ENCODE peak calls at places on chromosomes 5 and 9, in seven cellular contexts. One of them, this sample, is unnamed.

GRCh38 chr9:134054891-134055811 is 12.7 kb downstream of the BRD3 start:
- DNase-seq in HL-60: no peak
- DNase-seq in AG10803: no peak
- DNase-seq in dorsolateral prefrontal cortex: no peak
- DNase-seq in prostate gland: no peak
- DNase-seq in breast epithelium: no peak
- DNase-seq in tibial nerve: no peak
- DNase-seq in this sample: no peak

GRCh38 chr9:14690986-14691730 is 2.1 kb downstream of the ZDHHC21 start:
- DNase-seq in HL-60: no peak
- DNase-seq in AG10803: no peak
- DNase-seq in dorsolateral prefrontal cortex: no peak
- DNase-seq in prostate gland: no peak
- DNase-seq in breast epithelium: no peak
- DNase-seq in tibial nerve: no peak
- DNase-seq in this sample: no peak

GRCh38 chr5:79924936-79925893 is 65.8 kb downstream of the MTX3 start:
- DNase-seq in HL-60: no peak
- DNase-seq in AG10803: peak; percentile 59
- DNase-seq in dorsolateral prefrontal cortex: no peak
- DNase-seq in prostate gland: no peak
- DNase-seq in breast epithelium: no peak
- DNase-seq in tibial nerve: no peak
- DNase-seq in this sample: peak; percentile 34

GRCh38 chr5:90434116-90434714 is 24.7 kb upstream of the CETN3 start:
- DNase-seq in HL-60: no peak
- DNase-seq in AG10803: peak; percentile 35
- DNase-seq in dorsolateral prefrontal cortex: peak; percentile 69
- DNase-seq in prostate gland: peak; percentile 15
- DNase-seq in breast epithelium: no peak
- DNase-seq in tibial nerve: peak; percentile 20
- DNase-seq in this sample: peak; percentile 53

GRCh38 chr5:91150636-91151035 is 232.5 kb downstream of the ARRDC3 start:
- DNase-seq in HL-60: no peak
- DNase-seq in AG10803: no peak
- DNase-seq in dorsolateral prefrontal cortex: no peak
- DNase-seq in prostate gland: no peak
- DNase-seq in breast epithelium: no peak
- DNase-seq in tibial nerve: no peak
- DNase-seq in this sample: no peak

GRCh38 chr9:114938687-114939575 is 8.5 kb upstream of the TNFSF8 start:
- DNase-seq in HL-60: no peak
- DNase-seq in AG10803: peak; percentile 68
- DNase-seq in dorsolateral prefrontal cortex: no peak
- DNase-seq in prostate gland: no peak
- DNase-seq in breast epithelium: no peak
- DNase-seq in tibial nerve: peak; percentile 70
- DNase-seq in this sample: peak; percentile 81

GRCh38 chr9:80968611-80969010 is 720.7 kb downstream of the TLE1 start:
- DNase-seq in HL-60: no peak
- DNase-seq in AG10803: peak; percentile 18
- DNase-seq in dorsolateral prefrontal cortex: no peak
- DNase-seq in prostate gland: no peak
- DNase-seq in breast epithelium: no peak
- DNase-seq in tibial nerve: no peak
- DNase-seq in this sample: peak; percentile 71

GRCh38 chr5:72151646-72152045 is 44.4 kb downstream of the MAP1B start:
- DNase-seq in HL-60: no peak
- DNase-seq in AG10803: no peak
- DNase-seq in dorsolateral prefrontal cortex: no peak
- DNase-seq in prostate gland: no peak
- DNase-seq in breast epithelium: no peak
- DNase-seq in tibial nerve: no peak
- DNase-seq in this sample: peak; percentile 77

GRCh38 chr5:35229076-35230042 is 928 bp downstream of the PRLR start:
- DNase-seq in HL-60: peak; percentile 17
- DNase-seq in AG10803: no peak
- DNase-seq in dorsolateral prefrontal cortex: no peak
- DNase-seq in prostate gland: peak; percentile 22
- DNase-seq in breast epithelium: no peak
- DNase-seq in tibial nerve: no peak
- DNase-seq in this sample: peak; percentile 8

GRCh38 chr9:113562653-113563381 is 99.3 kb downstream of the RGS3 start:
- DNase-seq in HL-60: no peak
- DNase-seq in AG10803: no peak
- DNase-seq in dorsolateral prefrontal cortex: no peak
- DNase-seq in prostate gland: no peak
- DNase-seq in breast epithelium: peak; percentile 28
- DNase-seq in tibial nerve: no peak
- DNase-seq in this sample: no peak

GRCh38 chr9:118609355-118610044 is 759.7 kb downstream of the BRINP1 start:
- DNase-seq in HL-60: no peak
- DNase-seq in AG10803: peak; percentile 90
- DNase-seq in dorsolateral prefrontal cortex: no peak
- DNase-seq in prostate gland: no peak
- DNase-seq in breast epithelium: no peak
- DNase-seq in tibial nerve: no peak
- DNase-seq in this sample: peak; percentile 69

GRCh38 chr5:83662558-83662957 is 58.1 kb downstream of the HAPLN1 start:
- DNase-seq in HL-60: peak; percentile 6
- DNase-seq in AG10803: no peak
- DNase-seq in dorsolateral prefrontal cortex: no peak
- DNase-seq in prostate gland: no peak
- DNase-seq in breast epithelium: no peak
- DNase-seq in tibial nerve: no peak
- DNase-seq in this sample: no peak

GRCh38 chr5:60823574-60823973 is 20.5 kb downstream of the ELOVL7 start:
- DNase-seq in HL-60: no peak
- DNase-seq in AG10803: no peak
- DNase-seq in dorsolateral prefrontal cortex: no peak
- DNase-seq in prostate gland: no peak
- DNase-seq in breast epithelium: no peak
- DNase-seq in tibial nerve: no peak
- DNase-seq in this sample: no peak

GRCh38 chr5:120644516-120644915 is 180.4 kb downstream of the PRR16 start:
- DNase-seq in HL-60: no peak
- DNase-seq in AG10803: peak; percentile 9
- DNase-seq in dorsolateral prefrontal cortex: no peak
- DNase-seq in prostate gland: no peak
- DNase-seq in breast epithelium: no peak
- DNase-seq in tibial nerve: no peak
- DNase-seq in this sample: peak; percentile 5

GRCh38 chr5:143682788-143683419 is 129.1 kb upstream of the HMHB1 start:
- DNase-seq in HL-60: no peak
- DNase-seq in AG10803: peak; percentile 51
- DNase-seq in dorsolateral prefrontal cortex: no peak
- DNase-seq in prostate gland: no peak
- DNase-seq in breast epithelium: no peak
- DNase-seq in tibial nerve: no peak
- DNase-seq in this sample: peak; percentile 77

GRCh38 chr5:143687604-143688003 is 124.4 kb upstream of the HMHB1 start:
- DNase-seq in HL-60: no peak
- DNase-seq in AG10803: no peak
- DNase-seq in dorsolateral prefrontal cortex: no peak
- DNase-seq in prostate gland: no peak
- DNase-seq in breast epithelium: no peak
- DNase-seq in tibial nerve: no peak
- DNase-seq in this sample: no peak

GRCh38 chr5:143683459-143683858 is 128.5 kb upstream of the HMHB1 start:
- DNase-seq in HL-60: no peak
- DNase-seq in AG10803: no peak
- DNase-seq in dorsolateral prefrontal cortex: no peak
- DNase-seq in prostate gland: no peak
- DNase-seq in breast epithelium: no peak
- DNase-seq in tibial nerve: no peak
- DNase-seq in this sample: no peak

GRCh38 chr5:143682221-143682620 is 129.7 kb upstream of the HMHB1 start:
- DNase-seq in HL-60: no peak
- DNase-seq in AG10803: peak; percentile 73
- DNase-seq in dorsolateral prefrontal cortex: no peak
- DNase-seq in prostate gland: no peak
- DNase-seq in breast epithelium: no peak
- DNase-seq in tibial nerve: no peak
- DNase-seq in this sample: no peak

DNA sequence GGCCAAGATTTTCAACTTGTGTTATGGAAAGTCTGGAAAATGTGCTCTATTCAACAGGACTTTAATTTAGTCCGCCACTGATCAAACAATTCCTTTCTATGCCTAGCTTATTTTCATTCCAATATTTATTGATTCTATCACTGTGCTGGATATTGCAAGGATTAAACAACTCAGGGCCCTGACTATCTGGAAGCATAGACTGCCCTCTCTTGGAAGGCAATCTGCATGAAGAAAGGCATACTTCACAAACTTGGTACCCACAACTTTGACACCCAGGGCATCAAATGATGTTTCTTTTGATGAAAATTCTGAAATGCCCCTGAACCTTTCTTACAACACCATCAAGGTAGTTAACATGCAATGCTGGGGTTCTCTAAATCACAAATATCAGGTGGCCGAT is 126.5 kb upstream of the HMHB1 start:
- DNase-seq in HL-60: no peak
- DNase-seq in AG10803: peak; percentile 25
- DNase-seq in dorsolateral prefrontal cortex: no peak
- DNase-seq in prostate gland: peak; percentile 8
- DNase-seq in breast epithelium: no peak
- DNase-seq in tibial nerve: no peak
- DNase-seq in this sample: peak; percentile 45
- TF ChIP-seq CTCF in HL-60: no peak
- TF ChIP-seq CTCF in AG10803: peak; percentile 44
- TF ChIP-seq CTCF in dorsolateral prefrontal cortex: no peak
- TF ChIP-seq CTCF in prostate gland: no peak
- TF ChIP-seq CTCF in breast epithelium: no peak
- TF ChIP-seq CTCF in tibial nerve: no peak
- TF ChIP-seq CTCF in this sample: peak; percentile 43

DNA sequence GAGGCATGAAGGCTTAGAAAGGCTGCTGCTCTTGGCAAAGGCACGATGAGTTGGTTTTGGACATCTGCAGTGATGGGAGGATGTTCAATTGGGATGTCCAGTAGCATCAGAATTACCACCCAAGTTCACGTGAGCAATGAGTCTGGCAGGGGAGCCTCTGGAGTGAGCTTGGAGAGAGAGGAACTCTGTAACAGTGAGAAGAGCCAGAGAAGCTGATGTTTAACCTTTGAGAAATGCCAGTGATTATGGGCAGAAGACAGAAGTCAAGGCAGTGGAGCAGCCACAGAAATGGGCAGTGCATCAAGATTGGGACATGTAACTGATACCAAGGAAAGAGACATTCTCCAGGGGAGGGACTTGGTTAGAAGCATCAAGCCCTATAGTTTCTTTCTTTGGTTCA is 39.8 kb downstream of the SEC61B start:
- DNase-seq in HL-60: no peak
- DNase-seq in AG10803: no peak
- DNase-seq in dorsolateral prefrontal cortex: no peak
- DNase-seq in prostate gland: no peak
- DNase-seq in breast epithelium: no peak
- DNase-seq in tibial nerve: no peak
- DNase-seq in this sample: no peak
- H3K4me3 ChIP-seq in HL-60: no peak overlapping the region
- H3K4me3 ChIP-seq in AG10803: no peak overlapping the region
- H3K4me3 ChIP-seq in dorsolateral prefrontal cortex: no peak overlapping the region
- H3K4me3 ChIP-seq in prostate gland: no peak overlapping the region
- H3K4me3 ChIP-seq in breast epithelium: no peak overlapping the region
- H3K4me3 ChIP-seq in tibial nerve: no peak overlapping the region
- H3K4me3 ChIP-seq in this sample: no peak overlapping the region

DNA sequence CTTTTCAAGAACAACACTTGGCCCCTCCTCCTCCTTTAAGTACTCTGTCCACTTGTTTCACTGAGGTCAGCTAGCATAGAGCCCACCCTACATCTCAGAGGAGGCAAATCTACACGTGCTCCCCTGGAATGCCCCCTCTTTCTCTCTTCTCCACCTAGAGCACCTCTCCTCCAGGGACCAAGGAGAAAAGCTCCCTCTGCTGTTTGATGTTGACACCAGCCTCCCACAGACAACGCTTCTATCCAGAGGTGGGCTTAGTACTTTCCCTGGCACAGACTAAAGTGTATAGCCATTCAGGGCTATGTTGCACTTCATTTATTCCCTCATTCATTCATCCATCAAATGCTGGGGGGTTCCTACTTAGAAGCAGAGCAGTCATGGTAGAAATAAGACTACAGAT is 68.2 kb upstream of the TAF1L start:
- DNase-seq in HL-60: no peak
- DNase-seq in AG10803: no peak
- DNase-seq in dorsolateral prefrontal cortex: no peak
- DNase-seq in prostate gland: no peak
- DNase-seq in breast epithelium: no peak
- DNase-seq in tibial nerve: no peak
- DNase-seq in this sample: no peak
- TF ChIP-seq CTCF in HL-60: no peak
- TF ChIP-seq CTCF in AG10803: peak; percentile 22
- TF ChIP-seq CTCF in dorsolateral prefrontal cortex: no peak
- TF ChIP-seq CTCF in prostate gland: no peak
- TF ChIP-seq CTCF in breast epithelium: no peak
- TF ChIP-seq CTCF in tibial nerve: no peak
- TF ChIP-seq CTCF in this sample: peak; percentile 19

GRCh38 chr5:111997308-111998159 is 240.5 kb upstream of the NREP start:
- DNase-seq in HL-60: peak; percentile 45
- DNase-seq in AG10803: peak; percentile 100
- DNase-seq in dorsolateral prefrontal cortex: no peak
- DNase-seq in prostate gland: no peak
- DNase-seq in breast epithelium: no peak
- DNase-seq in tibial nerve: no peak
- DNase-seq in this sample: peak; percentile 100
- H3K4me3 ChIP-seq in HL-60: no peak overlapping the region
- H3K4me3 ChIP-seq in AG10803: no peak overlapping the region
- H3K4me3 ChIP-seq in dorsolateral prefrontal cortex: no peak overlapping the region
- H3K4me3 ChIP-seq in prostate gland: no peak overlapping the region
- H3K4me3 ChIP-seq in breast epithelium: no peak overlapping the region
- H3K4me3 ChIP-seq in tibial nerve: no peak overlapping the region
- H3K4me3 ChIP-seq in this sample: no peak overlapping the region

GRCh38 chr5:38780950-38781349 is 64.9 kb upstream of the OSMR start:
- DNase-seq in HL-60: no peak
- DNase-seq in AG10803: peak; percentile 84
- DNase-seq in dorsolateral prefrontal cortex: peak; percentile 58
- DNase-seq in prostate gland: peak; percentile 61
- DNase-seq in breast epithelium: peak; percentile 59
- DNase-seq in tibial nerve: peak; percentile 84
- DNase-seq in this sample: peak; percentile 89
- TF ChIP-seq CTCF in HL-60: no peak
- TF ChIP-seq CTCF in AG10803: peak; percentile 64
- TF ChIP-seq CTCF in dorsolateral prefrontal cortex: peak; percentile 58
- TF ChIP-seq CTCF in prostate gland: no peak
- TF ChIP-seq CTCF in breast epithelium: peak; percentile 29
- TF ChIP-seq CTCF in tibial nerve: peak; percentile 9
- TF ChIP-seq CTCF in this sample: peak; percentile 56